ENCODE peak calls at places on chromosome 21, in seven cellular contexts. R, O, T, V, J, H and Q are unnamed samples.

GRCh38 chr21:41222247-41223068 is 54.5 kb downstream of the BACE2 start:
- DNase-seq in T (no peak), H (no peak), V (no peak), J (no peak), R (no peak), O (no peak), Q (no peak)

GRCh38 chr21:33035147-33035546 is 9.4 kb downstream of the OLIG2 start:
- DNase-seq in O (no peak), T (no peak), V (no peak), J (no peak), H (no peak), R (no peak), Q (no peak)

GRCh38 chr21:45543371-45543709 is 1.1 kb upstream of the SLC19A1 start:
- DNase-seq in V (no peak), O (no peak), H (no peak), R (no peak), T (no peak), J (peak), Q (no peak)

GRCh38 chr21:45270306-45270821 is 17.3 kb downstream of the POFUT2 start:
- DNase-seq in O (no peak), R (no peak), J (no peak), T (no peak), V (no peak), H (no peak), Q (no peak)

GRCh38 chr21:46171585-46171984 is 12.7 kb downstream of the SPATC1L start:
- DNase-seq in T (no peak), V (no peak), H (no peak), O (no peak), R (no peak), J (no peak), Q (no peak)

GRCh38 chr21:45998871-45999580 is 17.5 kb downstream of the COL6A1 start:
- DNase-seq in H (no peak), T (no peak), J (no peak), O (no peak), V (no peak), R (no peak), Q (no peak)

GRCh38 chr21:21003701-21004100 is 5.5 kb downstream of the NCAM2 start:
- DNase-seq in R (no peak), O (peak), H (no peak), J (no peak), T (no peak), V (no peak), Q (no peak)

GRCh38 chr21:38819719-38820147 is 14.0 kb downstream of the ETS2 start:
- DNase-seq in H (peak), O (no peak), R (no peak), T (no peak), J (no peak), V (peak), Q (peak)

GRCh38 chr21:41643246-41643966 is 123.4 kb downstream of the RIPK4 start:
- DNase-seq in O (no peak), T (no peak), H (no peak), V (no peak), R (no peak), J (no peak), Q (peak)